ENCODE peak calls at places on chromosomes 12 and 14, in four cellular contexts. H, B, Y and V are unnamed samples.
A peak's percentile ranks its signal among the peaks of the same experiment; 100 is the strongest.

GRCh38 chr14:32933623-32933942 is 5.1 kb upstream of the NPAS3 start:
- DNase-seq in H (no peak), B (no peak), Y (peak; percentile 42), V (peak; percentile 45)

GRCh38 chr12:113235976-113236375 is 14.7 kb downstream of the TPCN1 start:
- DNase-seq in H (no peak), B (no peak), Y (no peak), V (no peak)

GRCh38 chr12:65615091-65615490 is 209.2 kb upstream of the HMGA2 start:
- DNase-seq in H (no peak), B (no peak), Y (no peak), V (no peak)

GRCh38 chr12:43288666-43289065 is 263.3 kb downstream of the ADAMTS20 start:
- DNase-seq in H (peak; percentile 8), B (no peak), Y (no peak), V (no peak)

GRCh38 chr14:89267163-89267562 is 149.9 kb downstream of the FOXN3 start:
- DNase-seq in H (no peak), B (no peak), Y (no peak), V (peak; percentile 27)

GRCh38 chr12:94622475-94622874 is 27.9 kb downstream of the TMCC3 start:
- DNase-seq in H (no peak), B (no peak), Y (peak; percentile 67), V (no peak)

GRCh38 chr12:93624595-93625294 is 52.3 kb downstream of the SOCS2 start:
- DNase-seq in H (peak; percentile 66), B (peak; percentile 52), Y (no peak), V (no peak)

GRCh38 chr12:53474819-53475218 is 22.9 kb downstream of the PCBP2 start:
- DNase-seq in H (no peak), B (no peak), Y (no peak), V (no peak)

GRCh38 chr14:72740504-72740961 is 153.4 kb downstream of the DPF3 start:
- DNase-seq in H (no peak), B (no peak), Y (no peak), V (no peak)

GRCh38 chr14:75527449-75528163 is 5.3 kb downstream of the BATF start:
- DNase-seq in H (no peak), B (no peak), Y (no peak), V (no peak)

GRCh38 chr14:105525326-105525725 is 1.1 kb upstream of the TMEM121 start:
- DNase-seq in H (no peak), B (no peak), Y (no peak), V (no peak)

GRCh38 chr12:3795096-3795799 is 42.3 kb upstream of the CRACR2A start:
- DNase-seq in H (no peak), B (peak; percentile 19), Y (no peak), V (no peak)

GRCh38 chr12:124722871-124723270 is 140.8 kb downstream of the SCARB1 start:
- DNase-seq in H (no peak), B (no peak), Y (no peak), V (no peak)

GRCh38 chr14:24335461-24336146 is 733 bp upstream of the ADCY4 start:
- DNase-seq in H (no peak), B (no peak), Y (peak; percentile 32), V (no peak)

GRCh38 chr12:12216349-12217017 is 50.4 kb downstream of the LRP6 start:
- DNase-seq in H (peak; percentile 48), B (peak; percentile 67), Y (no peak), V (no peak)

GRCh38 chr14:50864911-50865310 is 6.9 kb upstream of the ABHD12B start:
- DNase-seq in H (no peak), B (no peak), Y (no peak), V (no peak)

GRCh38 chr12:110109037-110109836 is 14.9 kb upstream of the IFT81 start:
- DNase-seq in H (no peak), B (peak; percentile 93), Y (peak; percentile 34), V (peak; percentile 22)

GRCh38 chr14:30607156-30607780 is 14.9 kb upstream of the SCFD1 start:
- DNase-seq in H (no peak), B (no peak), Y (no peak), V (no peak)

GRCh38 chr12:93823616-93824410 is 146.6 kb downstream of the CRADD start:
- DNase-seq in H (no peak), B (no peak), Y (no peak), V (no peak)

GRCh38 chr14:68792830-68793733 is at the start of gene ZFP36L1:
- DNase-seq in H (peak; percentile 91), B (peak; percentile 89), Y (peak; percentile 58), V (peak; percentile 93)

GRCh38 chr12:22190-22529 is 44.4 kb upstream of the IQSEC3 start:
- DNase-seq in H (peak; percentile 25), B (peak; percentile 9), Y (peak; percentile 34), V (no peak)

GRCh38 chr14:93234798-93235197 is 27.7 kb downstream of the UBR7 start:
- DNase-seq in H (no peak), B (no peak), Y (no peak), V (no peak)

GRCh38 chr12:6336859-6337744 is 4.8 kb downstream of the TNFRSF1A start:
- DNase-seq in H (peak; percentile 73), B (no peak), Y (no peak), V (peak; percentile 30)

GRCh38 chr14:73662439-73663056 is 17.8 kb downstream of the DNAL1 start:
- DNase-seq in H (peak; percentile 60), B (peak; percentile 60), Y (peak; percentile 15), V (peak; percentile 24)

GRCh38 chr12:63151061-63151897 is at the start of gene AVPR1A:
- DNase-seq in H (no peak), B (no peak), Y (peak; percentile 9), V (peak; percentile 24)

GRCh38 chr14:101088395-101088667 is 184.8 kb upstream of the RTL1 start:
- DNase-seq in H (no peak), B (no peak), Y (no peak), V (no peak)

GRCh38 chr12:131118366-131118765 is 164.7 kb downstream of the ADGRD1 start:
- DNase-seq in H (no peak), B (no peak), Y (no peak), V (peak; percentile 4)

GRCh38 chr14:101230161-101230850 is 326.8 kb upstream of the RTL1 start:
- DNase-seq in H (peak; percentile 23), B (no peak), Y (peak; percentile 89), V (no peak)

GRCh38 chr12:124131671-124132058 is 158.7 kb downstream of the ZNF664 start:
- DNase-seq in H (no peak), B (no peak), Y (no peak), V (no peak)

GRCh38 chr14:102579696-102580551 is 12.5 kb upstream of the RCOR1 start:
- DNase-seq in H (no peak), B (no peak), Y (peak; percentile 66), V (no peak)

GRCh38 chr14:69996197-69996596 is 117.0 kb downstream of the SMOC1 start:
- DNase-seq in H (no peak), B (no peak), Y (no peak), V (no peak)

GRCh38 chr14:73777420-73777819 is 63.2 kb upstream of the PNMA1 start:
- DNase-seq in H (no peak), B (no peak), Y (no peak), V (no peak)

GRCh38 chr14:77123381-77124344 is 17.9 kb downstream of the ZDHHC22 start:
- DNase-seq in H (peak; percentile 30), B (no peak), Y (no peak), V (no peak)

GRCh38 chr12:95838125-95838524 is 20.6 kb upstream of the SNRPF start:
- DNase-seq in H (no peak), B (peak; percentile 49), Y (peak; percentile 25), V (no peak)

GRCh38 chr12:132812631-132813305 is 15.9 kb downstream of the GOLGA3 start:
- DNase-seq in H (no peak), B (no peak), Y (no peak), V (no peak)

GRCh38 chr14:21096889-21097615 is 1.4 kb downstream of the ZNF219 start:
- DNase-seq in H (no peak), B (no peak), Y (peak; percentile 14), V (no peak)

GRCh38 chr12:33703221-33703620 is 263.6 kb upstream of the SYT10 start:
- DNase-seq in H (no peak), B (no peak), Y (no peak), V (no peak)

GRCh38 chr12:41213648-41214047 is 25.5 kb downstream of the PDZRN4 start:
- DNase-seq in H (no peak), B (no peak), Y (no peak), V (no peak)
- TF ChIP-seq MAX in H (no peak), B (no peak), Y (no peak), V (no peak)

GRCh38 chr12:81216739-81217138 is 138.9 kb downstream of the ACSS3 start:
- DNase-seq in H (no peak), B (no peak), Y (no peak), V (no peak)

GRCh38 chr12:81208193-81208946 is 130.5 kb downstream of the ACSS3 start:
- DNase-seq in H (no peak), B (peak; percentile 15), Y (no peak), V (no peak)

GRCh38 chr12:81209001-81209400 is 131.1 kb downstream of the ACSS3 start:
- DNase-seq in H (no peak), B (peak; percentile 49), Y (no peak), V (no peak)

GRCh38 chr12:81211306-81211705 is 133.4 kb downstream of the ACSS3 start:
- DNase-seq in H (no peak), B (no peak), Y (no peak), V (no peak)

GRCh38 chr12:81212996-81213696 is 135.3 kb downstream of the ACSS3 start:
- DNase-seq in H (no peak), B (no peak), Y (no peak), V (no peak)
- TF ChIP-seq FOXJ3 in H (no peak), B (no peak), Y (no peak), V (no peak)

GRCh38 chr14:98867146-98867545 is 404.9 kb downstream of the BCL11B start:
- DNase-seq in H (no peak), B (no peak), Y (no peak), V (no peak)
- TF ChIP-seq MAX in H (no peak), B (no peak), Y (no peak), V (no peak)

GRCh38 chr12:48997719-48998496 is 1.3 kb downstream of the DDN start:
- DNase-seq in H (peak; percentile 34), B (no peak), Y (peak; percentile 90), V (no peak)

GRCh38 chr12:48998497-48999353 is 450 bp downstream of the DDN start:
- DNase-seq in H (peak; percentile 36), B (no peak), Y (peak; percentile 63), V (no peak)

GRCh38 chr12:49000346-49000745 is 1.2 kb upstream of the DDN start:
- DNase-seq in H (no peak), B (no peak), Y (no peak), V (no peak)

GRCh38 chr12:48996794-48997718 is 2.1 kb downstream of the DDN start:
- DNase-seq in H (peak; percentile 88), B (peak; percentile 65), Y (peak; percentile 82), V (peak; percentile 85)

GRCh38 chr12:48999371-49000131 is at the start of gene DDN:
- DNase-seq in H (peak; percentile 72), B (no peak), Y (peak; percentile 86), V (no peak)
- TF ChIP-seq FOXJ3 in H (no peak), B (no peak), Y (no peak), V (no peak)